ENCODE peak calls at places on chromosome 4, in ten cellular contexts. A is spleen; T is CD8-positive, alpha-beta T cell; O is skeletal muscle cell; K is MG63; U is GM23248; B is BJ; G is AG04450; N is lung; P is bronchial epithelial cell. X is an unnamed sample.

GRCh38 chr4:77187231-77187630 is 30.2 kb downstream of the CCNG2 start:
- DNase-seq in A (no peak), T (no peak), O (no peak), K (no peak), U (no peak), B (no peak), G (no peak), N (no peak), P (no peak), X (no peak)

GRCh38 chr4:150348079-150348478 is 233.9 kb upstream of the MAB21L2 start:
- DNase-seq in A (no peak), T (no peak), O (peak), K (no peak), U (peak), B (peak), G (no peak), N (no peak), P (peak), X (no peak)

GRCh38 chr4:20137176-20137575 is 114.5 kb upstream of the SLIT2 start:
- DNase-seq in A (no peak), T (no peak), O (no peak), K (no peak), U (peak), B (peak), G (no peak), N (no peak), P (no peak), X (peak)

GRCh38 chr4:53763813-53764597 is 172.7 kb upstream of the LNX1 start:
- DNase-seq in A (no peak), T (no peak), O (no peak), K (peak), U (peak), B (peak), G (peak), N (no peak), P (peak), X (no peak)

GRCh38 chr4:99447079-99447478 is 11.9 kb upstream of the ADH7 start:
- DNase-seq in A (no peak), T (no peak), O (peak), K (no peak), U (peak), B (no peak), G (peak), N (no peak), P (peak), X (peak)

GRCh38 chr4:1547863-1548637 is 136.1 kb downstream of the FAM53A start:
- DNase-seq in A (no peak), T (no peak), O (no peak), K (no peak), U (no peak), B (no peak), G (no peak), N (no peak), P (no peak), X (no peak)

GRCh38 chr4:142615324-142615665 is 230.8 kb downstream of the INPP4B start:
- DNase-seq in A (no peak), T (no peak), O (no peak), K (no peak), U (peak), B (peak), G (no peak), N (no peak), P (peak), X (no peak)

GRCh38 chr4:128596844-128597243 is 212.7 kb upstream of the JADE1 start:
- DNase-seq in A (no peak), T (no peak), O (no peak), K (no peak), U (no peak), B (no peak), G (no peak), N (no peak), P (no peak), X (no peak)

GRCh38 chr4:78645853-78646757 is 94.5 kb downstream of the ANXA3 start:
- DNase-seq in A (no peak), T (no peak), O (peak), K (peak), U (peak), B (peak), G (peak), N (peak), P (peak), X (no peak)
- H3K4me3 ChIP-seq in A (no peak), T (no peak), O (no peak), K (no peak), U (peak), B (no peak), G (peak), N (no peak), P (no peak), X (no peak)

GRCh38 chr4:2837904-2838496 is 5.6 kb upstream of the ADD1 start:
- DNase-seq in A (peak), T (peak), O (no peak), K (no peak), U (peak), B (no peak), G (no peak), N (no peak), P (no peak), X (peak)
- H3K4me3 ChIP-seq in A (peak), T (peak), O (peak), K (no peak), U (no peak), B (no peak), G (no peak), N (no peak), P (no peak), X (peak)

GRCh38 chr4:139763668-139764067 is 98.0 kb downstream of the MGST2 start:
- DNase-seq in A (no peak), T (no peak), O (no peak), K (no peak), U (no peak), B (no peak), G (no peak), N (no peak), P (no peak), X (no peak)
- H3K4me3 ChIP-seq in A (peak), T (no peak), O (no peak), K (no peak), U (no peak), B (no peak), G (no peak), N (no peak), P (no peak), X (no peak)

GRCh38 chr4:122832732-122833131 is 6.1 kb downstream of the FGF2 start:
- DNase-seq in A (no peak), T (no peak), O (no peak), K (no peak), U (peak), B (no peak), G (no peak), N (no peak), P (no peak), X (no peak)

GRCh38 chr4:122831515-122832196 is 5.0 kb downstream of the FGF2 start:
- DNase-seq in A (no peak), T (no peak), O (no peak), K (no peak), U (peak), B (no peak), G (no peak), N (no peak), P (peak), X (no peak)

GRCh38 chr4:122827899-122828601 is 1.4 kb downstream of the FGF2 start:
- DNase-seq in A (no peak), T (no peak), O (no peak), K (peak), U (peak), B (no peak), G (no peak), N (no peak), P (peak), X (no peak)

GRCh38 chr4:122827258-122827887 is 742 bp downstream of the FGF2 start:
- DNase-seq in A (peak), T (no peak), O (no peak), K (peak), U (peak), B (no peak), G (no peak), N (no peak), P (no peak), X (no peak)

GRCh38 chr4:122830392-122831095 is 3.9 kb downstream of the FGF2 start:
- DNase-seq in A (no peak), T (no peak), O (no peak), K (no peak), U (peak), B (no peak), G (no peak), N (no peak), P (no peak), X (no peak)
- H3K4me3 ChIP-seq in A (no peak), T (no peak), O (peak), K (peak), U (peak), B (peak), G (no peak), N (no peak), P (no peak), X (no peak)

DNA sequence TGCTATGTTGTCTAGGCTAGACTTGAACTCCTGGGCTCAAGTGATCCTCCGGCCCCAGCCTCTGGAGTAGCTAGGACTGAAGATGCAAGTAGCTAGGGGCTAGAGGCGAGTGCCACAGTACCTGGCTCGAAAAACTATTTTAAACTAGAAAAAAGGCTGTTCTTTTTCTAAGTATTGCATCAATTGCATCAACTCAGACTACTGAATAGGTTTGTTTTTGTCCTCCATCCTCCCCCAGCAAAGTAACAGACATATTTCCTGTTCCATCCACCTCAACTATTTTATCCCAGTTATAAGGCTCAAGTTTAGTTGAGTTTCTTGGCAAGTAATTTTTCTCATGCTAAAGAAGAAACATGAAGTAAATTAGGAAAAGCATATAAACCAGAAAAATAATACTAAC is 4.1 kb downstream of the SH3RF1 start:
- DNase-seq in A (no peak), T (no peak), O (no peak), K (no peak), U (peak), B (no peak), G (no peak), N (no peak), P (no peak), X (no peak)
- H3K4me3 ChIP-seq in A (no peak), T (no peak), O (no peak), K (no peak), U (peak), B (no peak), G (no peak), N (no peak), P (no peak), X (no peak)